ENCODE peak calls at places on chromosome 11, in four cellular contexts. R is stomach, X is GM20000, E is AG04450. W is an unnamed sample.

GRCh38 chr11:68872216-68873003 is 30.7 kb upstream of the CPT1A start:
- DNase-seq in E (no peak), R (no peak), X (no peak), W (no peak)

GRCh38 chr11:9716275-9717039 is 52.6 kb downstream of the SWAP70 start:
- DNase-seq in R (no peak), E (peak; percentile 18), X (peak; percentile 48), W (no peak)

GRCh38 chr11:60377737-60378136 is 595 bp upstream of the MS4A7 start:
- DNase-seq in X (peak; percentile 39), E (no peak), R (no peak), W (no peak)

GRCh38 chr11:81570669-81571068 is 1163.0 kb downstream of the FAM181B start:
- DNase-seq in X (no peak), E (no peak), R (no peak), W (no peak)

GRCh38 chr11:102386376-102386775 is 39.4 kb downstream of the BIRC2 start:
- DNase-seq in X (no peak), E (no peak), R (no peak), W (no peak)

GRCh38 chr11:70944141-70944540 is 308.2 kb downstream of the SHANK2 start:
- DNase-seq in X (no peak), R (no peak), E (no peak), W (no peak)

GRCh38 chr11:61978703-61979661 is 11.5 kb upstream of the FTH1 start:
- DNase-seq in R (no peak), X (no peak), E (no peak), W (no peak)

GRCh38 chr11:99019676-99020075 is 1.1 kb upstream of the CNTN5 start:
- DNase-seq in X (no peak), E (no peak), R (no peak), W (no peak)

GRCh38 chr11:67370351-67371076 is 2.9 kb downstream of the CLCF1 start:
- DNase-seq in E (peak; percentile 59), X (no peak), R (no peak), W (no peak)

GRCh38 chr11:2609345-2609744 is 90.4 kb downstream of the KCNQ1OT1 start:
- DNase-seq in R (no peak), E (no peak), X (no peak), W (no peak)

GRCh38 chr11:14075118-14075601 is 112.6 kb downstream of the SPON1 start:
- DNase-seq in E (no peak), X (no peak), R (no peak), W (no peak)

GRCh38 chr11:44171518-44171917 is 76.0 kb downstream of the EXT2 start:
- DNase-seq in R (no peak), X (no peak), E (no peak), W (no peak)

GRCh38 chr11:100882957-100883356 is 195.9 kb downstream of the ARHGAP42 start:
- DNase-seq in E (no peak), X (no peak), R (no peak), W (no peak)

GRCh38 chr11:92751594-92751993 is 217.9 kb upstream of the MTNR1B start:
- DNase-seq in R (no peak), X (no peak), E (no peak), W (no peak)

GRCh38 chr11:64675417-64676252 is 47.4 kb downstream of the NRXN2 start:
- DNase-seq in E (no peak), X (peak; percentile 43), R (no peak), W (no peak)

GRCh38 chr11:43503417-43503816 is 144.7 kb downstream of the TTC17 start:
- DNase-seq in R (no peak), E (no peak), X (no peak), W (no peak)

GRCh38 chr11:77142091-77142975 is 14.3 kb downstream of the MYO7A start:
- DNase-seq in R (no peak), X (no peak), E (no peak), W (no peak)

GRCh38 chr11:130146797-130147196 is 12.8 kb upstream of the ST14 start:
- DNase-seq in R (no peak), X (no peak), E (no peak), W (no peak)

GRCh38 chr11:11909727-11910126 is 68.0 kb downstream of the USP47 start:
- DNase-seq in E (peak; percentile 65), R (no peak), X (no peak), W (no peak)

GRCh38 chr11:28675183-28675582 is 567.0 kb downstream of the METTL15 start:
- DNase-seq in X (no peak), R (no peak), E (no peak), W (no peak)

GRCh38 chr11:57604289-57605010 is 7.0 kb downstream of the SERPING1 start:
- DNase-seq in X (no peak), R (no peak), E (no peak), W (no peak)

GRCh38 chr11:73193251-73194033 is 24.6 kb upstream of the P2RY2 start:
- DNase-seq in E (no peak), X (no peak), R (peak; percentile 22), W (no peak)

GRCh38 chr11:34044664-34045485 is 6.7 kb upstream of the CAPRIN1 start:
- DNase-seq in E (no peak), X (no peak), R (no peak), W (peak; percentile 75)

GRCh38 chr11:68026391-68027105 is 3.9 kb upstream of the NDUFS8 start:
- DNase-seq in E (no peak), X (no peak), R (no peak), W (no peak)

GRCh38 chr11:36817336-36817965 is 219.4 kb upstream of the RAG2 start:
- DNase-seq in E (no peak), X (no peak), R (no peak), W (no peak)

GRCh38 chr11:44301856-44302231 is 8.1 kb downstream of the ALX4 start:
- DNase-seq in X (no peak), R (no peak), E (no peak), W (no peak)

GRCh38 chr11:31816467-31817053 is 5.4 kb upstream of the PAX6 start:
- DNase-seq in X (peak; percentile 55), R (no peak), E (no peak), W (no peak)

GRCh38 chr11:4027746-4028145 is 66.9 kb upstream of the RRM1 start:
- DNase-seq in E (no peak), X (no peak), R (no peak), W (no peak)

GRCh38 chr11:111977141-111978027 is 40.2 kb downstream of the DIXDC1 start:
- DNase-seq in E (no peak), R (peak; percentile 68), X (peak; percentile 71), W (no peak)

GRCh38 chr11:134752964-134753804 is 341.1 kb upstream of the B3GAT1 start:
- DNase-seq in R (no peak), X (no peak), E (no peak), W (no peak)

GRCh38 chr11:46294365-46295309 is 17.2 kb downstream of the CREB3L1 start:
- DNase-seq in E (peak; percentile 82), X (no peak), R (peak; percentile 48), W (no peak)

GRCh38 chr11:22479986-22480740 is 142.0 kb downstream of the SLC17A6 start:
- DNase-seq in X (no peak), E (no peak), R (no peak), W (no peak)

DNA sequence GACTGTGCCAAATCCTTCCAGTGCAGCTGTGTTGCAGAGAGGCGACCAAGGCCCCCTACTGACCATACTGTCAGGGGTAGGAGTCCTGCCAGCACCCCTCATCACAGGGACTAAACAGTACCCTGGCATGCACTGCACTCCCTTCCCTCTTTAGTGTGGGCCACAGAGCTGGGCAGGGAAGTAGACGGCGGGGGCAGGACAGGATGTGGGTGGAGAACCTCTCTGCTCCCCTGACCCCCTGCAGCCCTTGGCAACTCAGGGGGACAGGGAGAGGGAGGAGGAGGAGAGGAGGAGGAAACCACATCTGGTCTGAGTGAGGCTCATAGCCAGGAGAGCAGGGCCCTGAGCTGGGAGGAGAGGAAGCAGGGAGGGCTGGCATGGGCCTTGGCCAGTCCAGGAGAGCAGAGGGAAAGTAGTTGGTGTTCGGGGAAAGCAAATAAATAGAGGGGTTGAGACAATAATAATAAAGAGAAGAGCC is 61.7 kb downstream of the RPUSD4 start:
- DNase-seq in E (no peak), R (no peak), X (no peak), W (no peak)
- TF ChIP-seq CTCF in E (no peak), R (no peak), X (no peak), W (no peak)

GRCh38 chr11:127993788-127994187 is 593.6 kb downstream of the ETS1 start:
- DNase-seq in R (no peak), E (no peak), X (no peak), W (no peak)
- TF ChIP-seq CTCF in R (no peak), E (peak; percentile 15), X (no peak), W (no peak)

GRCh38 chr11:120258661-120259060 is 18.7 kb downstream of the POU2F3 start:
- DNase-seq in E (no peak), R (no peak), X (no peak), W (no peak)
- TF ChIP-seq CTCF in E (no peak), R (no peak), X (no peak), W (no peak)

GRCh38 chr11:107915229-107915628 is 13.0 kb upstream of the RAB39A start:
- DNase-seq in R (no peak), X (no peak), E (no peak), W (no peak)

GRCh38 chr11:107921997-107922396 is 6.3 kb upstream of the RAB39A start:
- DNase-seq in X (no peak), E (no peak), R (no peak), W (no peak)

DNA sequence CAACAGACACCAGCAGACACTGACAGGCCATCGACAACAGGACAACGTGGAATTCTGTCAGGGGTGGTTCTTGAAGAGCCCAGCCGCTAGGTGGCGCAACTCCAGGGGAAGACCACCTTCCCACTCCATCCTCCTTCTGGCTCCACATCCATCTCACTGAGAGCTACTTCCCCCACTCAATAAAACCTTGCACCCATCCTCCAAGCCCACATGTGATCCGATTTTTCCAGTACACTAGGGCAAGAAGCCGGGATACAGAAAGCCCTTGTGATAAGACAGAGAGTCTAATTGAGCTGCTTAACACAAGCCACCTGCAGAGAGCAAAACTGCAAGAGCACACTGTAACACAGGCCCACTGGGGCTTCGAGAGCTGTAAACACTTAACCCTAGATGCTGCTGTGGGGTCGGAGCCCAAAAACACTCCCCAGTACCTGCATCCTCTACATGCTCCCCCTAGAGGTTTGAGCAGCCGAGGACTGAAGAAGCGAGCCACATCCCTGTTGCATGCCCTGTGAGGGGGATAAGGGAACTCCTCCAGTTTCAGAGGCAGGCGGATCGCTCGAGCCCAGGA is 11.5 kb upstream of the RAB39A start:
- DNase-seq in X (peak; percentile 65), R (peak; percentile 32), E (no peak), W (no peak)
- TF ChIP-seq CTCF in X (peak; percentile 71), R (peak; percentile 24), E (peak; percentile 54), W (peak; percentile 65)

GRCh38 chr11:117871784-117872183 is 4.7 kb downstream of the FXYD6 start:
- DNase-seq in R (no peak), X (no peak), E (no peak), W (no peak)
- TF ChIP-seq CTCF in R (no peak), X (no peak), E (no peak), W (no peak)

GRCh38 chr11:6604081-6604626 is 580 bp downstream of the ILK start:
- DNase-seq in R (peak; percentile 45), E (no peak), X (peak; percentile 83), W (no peak)
- TF ChIP-seq CTCF in R (no peak), E (peak; percentile 35), X (peak; percentile 21), W (no peak)